ENCODE peak calls at places on chromosomes 7 and 10, in eight cellular contexts. One of them, this sample, is unnamed.

GRCh38 chr7:82384779-82385178 is 58.8 kb downstream of the CACNA2D1 start:
- DNase-seq in NCI-H2081: no peak
- DNase-seq in NCI-H1694 treated with DMSO at 0.1 percent for 48 hours: no peak
- DNase-seq in Daoy: no peak
- DNase-seq in C1 segment of cervical spinal cord: no peak
- DNase-seq in ELF-1: no peak
- DNase-seq in HS-5: no peak
- DNase-seq in activated gamma-delta T cell: no peak
- DNase-seq in this sample: no peak

GRCh38 chr10:2137549-2138174 is 400.3 kb upstream of the ADARB2 start:
- DNase-seq in Daoy: peak
- DNase-seq in NCI-H2081: peak
- DNase-seq in C1 segment of cervical spinal cord: no peak
- DNase-seq in HS-5: no peak
- DNase-seq in activated gamma-delta T cell: no peak
- DNase-seq in NCI-H1694 treated with DMSO at 0.1 percent for 48 hours: peak
- DNase-seq in ELF-1: peak
- DNase-seq in this sample: no peak

GRCh38 chr7:54245046-54245445 is 297.1 kb upstream of the VSTM2A start:
- DNase-seq in NCI-H1694 treated with DMSO at 0.1 percent for 48 hours: no peak
- DNase-seq in C1 segment of cervical spinal cord: no peak
- DNase-seq in activated gamma-delta T cell: no peak
- DNase-seq in ELF-1: no peak
- DNase-seq in HS-5: no peak
- DNase-seq in Daoy: no peak
- DNase-seq in NCI-H2081: no peak
- DNase-seq in this sample: no peak

GRCh38 chr10:118729641-118730258 is 25.0 kb downstream of the CACUL1 start:
- DNase-seq in HS-5: no peak
- DNase-seq in Daoy: no peak
- DNase-seq in activated gamma-delta T cell: no peak
- DNase-seq in C1 segment of cervical spinal cord: no peak
- DNase-seq in NCI-H2081: no peak
- DNase-seq in ELF-1: no peak
- DNase-seq in NCI-H1694 treated with DMSO at 0.1 percent for 48 hours: no peak
- DNase-seq in this sample: no peak

GRCh38 chr10:125056161-125057132 is 103.9 kb downstream of the CTBP2 start:
- DNase-seq in Daoy: no peak
- DNase-seq in NCI-H1694 treated with DMSO at 0.1 percent for 48 hours: no peak
- DNase-seq in C1 segment of cervical spinal cord: no peak
- DNase-seq in NCI-H2081: no peak
- DNase-seq in ELF-1: no peak
- DNase-seq in activated gamma-delta T cell: no peak
- DNase-seq in HS-5: no peak
- DNase-seq in this sample: no peak

GRCh38 chr10:69004821-69005220 is 16.2 kb downstream of the KIFBP start:
- DNase-seq in ELF-1: no peak
- DNase-seq in C1 segment of cervical spinal cord: no peak
- DNase-seq in HS-5: no peak
- DNase-seq in activated gamma-delta T cell: no peak
- DNase-seq in NCI-H1694 treated with DMSO at 0.1 percent for 48 hours: peak
- DNase-seq in NCI-H2081: no peak
- DNase-seq in Daoy: peak
- DNase-seq in this sample: no peak

GRCh38 chr10:47406870-47407648 is 23.0 kb upstream of the ZNF488 start:
- DNase-seq in NCI-H2081: no peak
- DNase-seq in Daoy: peak
- DNase-seq in ELF-1: peak
- DNase-seq in activated gamma-delta T cell: no peak
- DNase-seq in HS-5: peak
- DNase-seq in C1 segment of cervical spinal cord: no peak
- DNase-seq in NCI-H1694 treated with DMSO at 0.1 percent for 48 hours: no peak
- DNase-seq in this sample: no peak

GRCh38 chr7:12625836-12626235 is 55.3 kb downstream of the SCIN start:
- DNase-seq in HS-5: no peak
- DNase-seq in activated gamma-delta T cell: no peak
- DNase-seq in C1 segment of cervical spinal cord: no peak
- DNase-seq in NCI-H2081: no peak
- DNase-seq in NCI-H1694 treated with DMSO at 0.1 percent for 48 hours: no peak
- DNase-seq in ELF-1: no peak
- DNase-seq in Daoy: no peak
- DNase-seq in this sample: no peak

GRCh38 chr7:42234736-42235135 is 2.3 kb downstream of the GLI3 start:
- DNase-seq in ELF-1: no peak
- DNase-seq in Daoy: no peak
- DNase-seq in NCI-H2081: no peak
- DNase-seq in HS-5: no peak
- DNase-seq in activated gamma-delta T cell: no peak
- DNase-seq in NCI-H1694 treated with DMSO at 0.1 percent for 48 hours: no peak
- DNase-seq in C1 segment of cervical spinal cord: no peak
- DNase-seq in this sample: no peak

GRCh38 chr7:54788664-54789063 is 29.7 kb upstream of the SEC61G start:
- DNase-seq in HS-5: peak
- DNase-seq in Daoy: peak
- DNase-seq in ELF-1: peak
- DNase-seq in activated gamma-delta T cell: no peak
- DNase-seq in NCI-H1694 treated with DMSO at 0.1 percent for 48 hours: peak
- DNase-seq in NCI-H2081: no peak
- DNase-seq in C1 segment of cervical spinal cord: no peak
- DNase-seq in this sample: no peak

GRCh38 chr7:70301673-70302072 is 703.4 kb downstream of the AUTS2 start:
- DNase-seq in Daoy: no peak
- DNase-seq in C1 segment of cervical spinal cord: no peak
- DNase-seq in NCI-H2081: no peak
- DNase-seq in ELF-1: no peak
- DNase-seq in NCI-H1694 treated with DMSO at 0.1 percent for 48 hours: no peak
- DNase-seq in HS-5: no peak
- DNase-seq in activated gamma-delta T cell: no peak
- DNase-seq in this sample: no peak

GRCh38 chr7:137818036-137818435 is 28.7 kb downstream of the DGKI start:
- DNase-seq in HS-5: peak
- DNase-seq in ELF-1: no peak
- DNase-seq in NCI-H1694 treated with DMSO at 0.1 percent for 48 hours: no peak
- DNase-seq in Daoy: peak
- DNase-seq in activated gamma-delta T cell: no peak
- DNase-seq in C1 segment of cervical spinal cord: no peak
- DNase-seq in NCI-H2081: no peak
- DNase-seq in this sample: no peak

GRCh38 chr10:132078746-132079345 is 13.1 kb downstream of the JAKMIP3 start:
- DNase-seq in C1 segment of cervical spinal cord: no peak
- DNase-seq in activated gamma-delta T cell: no peak
- DNase-seq in NCI-H2081: no peak
- DNase-seq in Daoy: no peak
- DNase-seq in ELF-1: no peak
- DNase-seq in HS-5: no peak
- DNase-seq in NCI-H1694 treated with DMSO at 0.1 percent for 48 hours: no peak
- DNase-seq in this sample: peak

GRCh38 chr10:72275351-72276012 is 1.8 kb downstream of the DDIT4 start:
- DNase-seq in activated gamma-delta T cell: no peak
- DNase-seq in NCI-H2081: no peak
- DNase-seq in Daoy: no peak
- DNase-seq in HS-5: no peak
- DNase-seq in NCI-H1694 treated with DMSO at 0.1 percent for 48 hours: no peak
- DNase-seq in C1 segment of cervical spinal cord: no peak
- DNase-seq in ELF-1: no peak
- DNase-seq in this sample: no peak

GRCh38 chr7:148914208-148914777 is 30.2 kb upstream of the EZH2 start:
- DNase-seq in NCI-H1694 treated with DMSO at 0.1 percent for 48 hours: no peak
- DNase-seq in C1 segment of cervical spinal cord: no peak
- DNase-seq in HS-5: peak
- DNase-seq in activated gamma-delta T cell: no peak
- DNase-seq in ELF-1: peak
- DNase-seq in NCI-H2081: no peak
- DNase-seq in Daoy: peak
- DNase-seq in this sample: no peak

GRCh38 chr7:45147858-45148652 is 9.5 kb upstream of the RAMP3 start:
- DNase-seq in C1 segment of cervical spinal cord: no peak
- DNase-seq in activated gamma-delta T cell: no peak
- DNase-seq in NCI-H1694 treated with DMSO at 0.1 percent for 48 hours: no peak
- DNase-seq in HS-5: no peak
- DNase-seq in NCI-H2081: no peak
- DNase-seq in ELF-1: peak
- DNase-seq in Daoy: no peak
- DNase-seq in this sample: peak

This sample was measured in coronary artery.